ENCODE peak calls at places on chromosomes 6 and 20, in eight cellular contexts. J, N, M, K, W, U, Y and O are unnamed samples.

GRCh38 chr20:44527716-44528199 is 5.9 kb upstream of the SERINC3 start:
- DNase-seq in J (no peak), N (no peak), M (no peak), K (no peak), W (peak; percentile 53), U (no peak), Y (no peak), O (no peak)

GRCh38 chr20:5393218-5393870 is 76.6 kb upstream of the PROKR2 start:
- DNase-seq in J (no peak), N (no peak), M (no peak), K (no peak), W (no peak), U (no peak), Y (no peak), O (no peak)

GRCh38 chr6:109359248-109359647 is 23.0 kb downstream of the CD164 start:
- DNase-seq in J (no peak), N (no peak), M (no peak), K (no peak), W (no peak), U (no peak), Y (no peak), O (no peak)

GRCh38 chr20:43528258-43528875 is 20.9 kb downstream of the L3MBTL1 start:
- DNase-seq in J (no peak), N (no peak), M (no peak), K (no peak), W (no peak), U (no peak), Y (no peak), O (no peak)

GRCh38 chr20:33839591-33839990 is 28.4 kb downstream of the CHMP4B start:
- DNase-seq in J (peak; percentile 58), N (no peak), M (no peak), K (peak; percentile 83), W (no peak), U (no peak), Y (no peak), O (no peak)

GRCh38 chr6:2085657-2086056 is 159.7 kb downstream of the GMDS start:
- DNase-seq in J (no peak), N (no peak), M (no peak), K (no peak), W (no peak), U (no peak), Y (no peak), O (no peak)

GRCh38 chr6:149889321-149889720 is 8.6 kb downstream of the RAET1E start:
- DNase-seq in J (no peak), N (no peak), M (no peak), K (no peak), W (no peak), U (no peak), Y (no peak), O (no peak)

GRCh38 chr6:144216668-144217218 is 66.4 kb downstream of the STX11 start:
- DNase-seq in J (no peak), N (no peak), M (no peak), K (no peak), W (no peak), U (no peak), Y (no peak), O (no peak)

GRCh38 chr6:18997375-18997826 is 610.3 kb downstream of the RNF144B start:
- DNase-seq in J (no peak), N (peak; percentile 15), M (no peak), K (no peak), W (peak; percentile 58), U (peak; percentile 15), Y (peak; percentile 52), O (no peak)

GRCh38 chr6:9502991-9503761 is 911.7 kb downstream of the TFAP2A start:
- DNase-seq in J (no peak), N (no peak), M (no peak), K (no peak), W (no peak), U (peak; percentile 66), Y (no peak), O (no peak)

GRCh38 chr6:68473433-68474210 is 161.5 kb upstream of the ADGRB3 start:
- DNase-seq in J (no peak), N (no peak), M (no peak), K (no peak), W (no peak), U (no peak), Y (no peak), O (no peak)

GRCh38 chr6:169807699-169808607 is 56.5 kb downstream of the ERMARD start:
- DNase-seq in J (no peak), N (no peak), M (no peak), K (no peak), W (no peak), U (no peak), Y (no peak), O (no peak)

GRCh38 chr20:42837456-42837855 is 352.2 kb downstream of the PTPRT start:
- DNase-seq in J (no peak), N (no peak), M (no peak), K (no peak), W (no peak), U (no peak), Y (no peak), O (no peak)

GRCh38 chr6:155256122-155256795 is 7.6 kb upstream of the CLDN20 start:
- DNase-seq in J (no peak), N (no peak), M (no peak), K (no peak), W (no peak), U (no peak), Y (no peak), O (no peak)

GRCh38 chr6:42406296-42407280 is 45.1 kb downstream of the TRERF1 start:
- DNase-seq in J (no peak), N (no peak), M (no peak), K (no peak), W (no peak), U (no peak), Y (no peak), O (no peak)

GRCh38 chr6:88157106-88157505 is 9.0 kb downstream of the CNR1 start:
- DNase-seq in J (no peak), N (no peak), M (no peak), K (no peak), W (no peak), U (no peak), Y (no peak), O (no peak)

GRCh38 chr6:3385660-3386151 is 71.1 kb downstream of the SLC22A23 start:
- DNase-seq in J (peak; percentile 39), N (peak; percentile 54), M (peak; percentile 80), K (no peak), W (no peak), U (no peak), Y (peak; percentile 66), O (peak; percentile 93)

GRCh38 chr6:170185175-170185970 is 105.5 kb downstream of the DLL1 start:
- DNase-seq in J (no peak), N (peak; percentile 3), M (peak; percentile 41), K (no peak), W (no peak), U (no peak), Y (no peak), O (no peak)

DNA sequence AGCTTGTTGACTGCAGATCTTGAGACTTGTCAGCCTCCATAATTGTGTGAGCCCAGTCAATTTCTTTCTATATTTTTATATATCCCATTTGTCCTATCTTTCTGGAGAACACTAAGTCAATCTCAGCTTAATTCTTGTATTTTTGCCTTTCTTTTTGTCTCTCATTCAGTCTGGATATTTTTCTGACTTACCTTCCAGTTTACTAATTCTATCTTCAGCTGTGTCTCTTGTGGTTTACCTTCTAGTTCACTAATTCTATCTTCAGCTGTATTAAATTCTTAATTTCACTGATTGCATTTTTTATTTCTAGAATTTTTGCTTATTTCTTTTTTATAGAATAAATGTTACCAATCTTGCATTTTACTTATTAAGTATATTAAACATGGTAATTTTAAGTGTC is 17.8 kb upstream of the RFX6 start:
- DNase-seq in J (no peak), N (no peak), M (no peak), K (no peak), W (no peak), U (no peak), Y (no peak), O (no peak)
- H3K4me3 ChIP-seq in J (no peak overlapping the region), N (no peak overlapping the region), M (no peak overlapping the region), K (no peak overlapping the region), W (no peak overlapping the region), U (no peak overlapping the region), Y (no peak overlapping the region), O (no peak overlapping the region)

DNA sequence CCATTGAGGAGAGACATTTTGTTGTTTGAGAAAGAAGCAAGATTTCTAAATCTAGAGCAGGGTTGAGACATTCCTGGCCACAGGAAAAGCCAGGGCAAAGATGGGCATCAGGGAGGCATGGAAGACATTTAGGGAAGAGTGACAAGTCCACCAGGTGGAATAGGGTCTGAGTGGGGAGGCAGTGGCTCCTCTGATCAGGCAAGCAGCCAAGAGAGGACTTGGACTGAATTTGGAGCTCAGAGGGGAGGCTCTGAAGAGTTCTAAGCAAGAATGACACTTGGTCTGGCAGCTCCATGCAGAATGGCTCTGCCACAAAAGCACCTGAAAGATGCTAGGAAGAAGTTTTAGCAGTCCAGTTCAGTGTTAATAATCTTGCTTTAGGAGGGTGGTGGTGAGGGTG is 120.8 kb downstream of the FYN start:
- DNase-seq in J (no peak), N (no peak), M (no peak), K (no peak), W (no peak), U (no peak), Y (no peak), O (no peak)
- TF ChIP-seq POLR2AphosphoS5 in J (no peak), N (no peak), M (no peak), K (no peak), W (no peak), U (no peak), Y (no peak), O (no peak)

GRCh38 chr20:62299666-62300236 is 3.0 kb upstream of the ADRM1 start:
- DNase-seq in J (no peak), N (no peak), M (no peak), K (no peak), W (no peak), U (no peak), Y (no peak), O (no peak)
- H3K4me3 ChIP-seq in J (no peak overlapping the region), N (no peak overlapping the region), M (no peak overlapping the region), K (no peak overlapping the region), W (no peak overlapping the region), U (no peak overlapping the region), Y (no peak overlapping the region), O (no peak overlapping the region)

DNA sequence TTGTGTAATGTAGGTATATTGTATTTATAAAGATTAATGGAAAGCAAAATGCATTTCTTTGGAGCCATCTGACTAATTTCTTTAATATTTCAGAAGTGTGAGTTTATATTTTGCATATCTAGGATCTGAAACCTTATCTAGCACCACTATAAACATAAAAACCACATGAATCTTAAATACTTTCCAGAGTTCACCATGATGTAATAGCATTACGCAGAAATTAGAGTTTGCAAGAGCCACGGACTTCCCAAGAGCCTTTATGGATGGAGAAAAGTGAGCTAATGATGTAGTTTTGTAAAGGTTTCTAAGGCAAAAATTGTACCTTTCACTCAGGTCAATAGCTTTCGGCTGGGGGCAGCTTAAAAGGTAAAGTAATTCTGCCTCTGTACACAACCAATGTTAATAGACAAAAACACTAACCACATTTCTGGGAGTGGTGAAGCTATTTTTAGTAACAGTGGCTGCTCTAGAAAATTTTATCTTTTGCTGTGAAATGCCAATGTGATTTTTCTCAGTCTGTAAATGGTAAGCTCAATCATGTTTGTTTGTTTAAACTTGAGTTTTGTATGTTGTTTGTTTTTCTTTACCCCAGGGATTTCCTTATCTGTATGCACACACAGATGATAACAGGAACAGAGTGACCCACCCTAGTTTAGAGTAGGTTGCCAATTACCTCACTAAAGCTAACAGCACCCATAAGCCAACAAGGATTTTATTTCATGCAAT is 80.5 kb downstream of the FILIP1 start:
- DNase-seq in J (no peak), N (no peak), M (no peak), K (no peak), W (no peak), U (no peak), Y (no peak), O (no peak)
- TF ChIP-seq POLR2AphosphoS5 in J (no peak), N (no peak), M (no peak), K (no peak), W (no peak), U (no peak), Y (no peak), O (no peak)

GRCh38 chr20:63696628-63697356 is at the start of gene TNFRSF6B:
- DNase-seq in J (peak; percentile 11), N (no peak), M (peak; percentile 62), K (no peak), W (no peak), U (no peak), Y (no peak), O (no peak)
- H3K4me3 ChIP-seq in J (peak within 1 kb of the TSS; percentile 19), N (peak within 1 kb of the TSS; percentile 23), M (no peak within 1 kb of the TSS), K (peak within 1 kb of the TSS; percentile 31), W (peak within 1 kb of the TSS; percentile 0), U (no peak within 1 kb of the TSS), Y (peak within 1 kb of the TSS; percentile 58), O (peak within 1 kb of the TSS; percentile 34)